ENCODE peak calls at places on chromosomes 2 and 18, in seven cellular contexts. One of them, this sample, is unnamed.

GRCh38 chr18:57446322-57446721 is 11.1 kb downstream of the ONECUT2 start:
- DNase-seq in HFF-Myc: no peak
- DNase-seq in NCI-H2029: no peak
- DNase-seq in AG04450: no peak
- DNase-seq in OCI-LY7: peak; percentile 27
- DNase-seq in T-helper 2 cell: no peak
- DNase-seq in body of pancreas: no peak
- DNase-seq in this sample: no peak

GRCh38 chr2:188068093-188068492 is 223.6 kb upstream of the GULP1 start:
- DNase-seq in T-helper 2 cell: no peak
- DNase-seq in OCI-LY7: no peak
- DNase-seq in body of pancreas: no peak
- DNase-seq in HFF-Myc: no peak
- DNase-seq in AG04450: no peak
- DNase-seq in NCI-H2029: no peak
- DNase-seq in this sample: no peak

GRCh38 chr2:656676-657075 is 20.5 kb downstream of the TMEM18 start:
- DNase-seq in body of pancreas: no peak
- DNase-seq in OCI-LY7: no peak
- DNase-seq in AG04450: no peak
- DNase-seq in T-helper 2 cell: no peak
- DNase-seq in HFF-Myc: no peak
- DNase-seq in NCI-H2029: no peak
- DNase-seq in this sample: no peak

GRCh38 chr2:157420771-157421323 is 23.0 kb downstream of the CYTIP start:
- DNase-seq in HFF-Myc: no peak
- DNase-seq in body of pancreas: no peak
- DNase-seq in OCI-LY7: no peak
- DNase-seq in AG04450: no peak
- DNase-seq in NCI-H2029: no peak
- DNase-seq in T-helper 2 cell: no peak
- DNase-seq in this sample: no peak

GRCh38 chr18:26649193-26649543 is 100.8 kb upstream of the KCTD1 start:
- DNase-seq in AG04450: no peak
- DNase-seq in HFF-Myc: no peak
- DNase-seq in body of pancreas: no peak
- DNase-seq in T-helper 2 cell: no peak
- DNase-seq in OCI-LY7: no peak
- DNase-seq in NCI-H2029: peak; percentile 14
- DNase-seq in this sample: no peak

GRCh38 chr18:74652392-74652988 is 54.8 kb downstream of the ZNF407 start:
- DNase-seq in HFF-Myc: no peak
- DNase-seq in NCI-H2029: no peak
- DNase-seq in body of pancreas: no peak
- DNase-seq in AG04450: peak; percentile 32
- DNase-seq in OCI-LY7: peak; percentile 43
- DNase-seq in T-helper 2 cell: no peak
- DNase-seq in this sample: no peak

GRCh38 chr2:3291113-3291512 is 86.5 kb downstream of the EIPR1 start:
- DNase-seq in AG04450: no peak
- DNase-seq in body of pancreas: peak; percentile 1
- DNase-seq in T-helper 2 cell: no peak
- DNase-seq in OCI-LY7: no peak
- DNase-seq in NCI-H2029: no peak
- DNase-seq in HFF-Myc: no peak
- DNase-seq in this sample: no peak

GRCh38 chr2:19835818-19836281 is 65.9 kb downstream of the TTC32 start:
- DNase-seq in body of pancreas: no peak
- DNase-seq in HFF-Myc: no peak
- DNase-seq in OCI-LY7: no peak
- DNase-seq in T-helper 2 cell: no peak
- DNase-seq in NCI-H2029: peak; percentile 68
- DNase-seq in AG04450: no peak
- DNase-seq in this sample: no peak

GRCh38 chr18:73283032-73283431 is 415.2 kb upstream of the NETO1 start:
- DNase-seq in NCI-H2029: no peak
- DNase-seq in T-helper 2 cell: no peak
- DNase-seq in HFF-Myc: peak; percentile 20
- DNase-seq in OCI-LY7: no peak
- DNase-seq in body of pancreas: no peak
- DNase-seq in AG04450: no peak
- DNase-seq in this sample: no peak

GRCh38 chr2:86066915-86067314 is 38.8 kb downstream of the POLR1A start:
- DNase-seq in HFF-Myc: no peak
- DNase-seq in OCI-LY7: no peak
- DNase-seq in AG04450: no peak
- DNase-seq in T-helper 2 cell: no peak
- DNase-seq in NCI-H2029: no peak
- DNase-seq in body of pancreas: no peak
- DNase-seq in this sample: no peak

GRCh38 chr2:66447676-66448075 is 12.8 kb downstream of the MEIS1 start:
- DNase-seq in T-helper 2 cell: no peak
- DNase-seq in NCI-H2029: no peak
- DNase-seq in HFF-Myc: no peak
- DNase-seq in OCI-LY7: no peak
- DNase-seq in AG04450: no peak
- DNase-seq in body of pancreas: no peak
- DNase-seq in this sample: no peak

GRCh38 chr18:49875155-49875554 is 61.8 kb upstream of the ACAA2 start:
- DNase-seq in OCI-LY7: no peak
- DNase-seq in NCI-H2029: no peak
- DNase-seq in AG04450: no peak
- DNase-seq in body of pancreas: no peak
- DNase-seq in HFF-Myc: no peak
- DNase-seq in T-helper 2 cell: no peak
- DNase-seq in this sample: no peak

GRCh38 chr2:237671466-237672173 is 44.2 kb downstream of the LRRFIP1 start:
- DNase-seq in body of pancreas: no peak
- DNase-seq in T-helper 2 cell: no peak
- DNase-seq in HFF-Myc: no peak
- DNase-seq in NCI-H2029: no peak
- DNase-seq in OCI-LY7: no peak
- DNase-seq in AG04450: no peak
- DNase-seq in this sample: no peak

GRCh38 chr2:178807227-178808008 is at the start of gene TTN:
- DNase-seq in OCI-LY7: no peak
- DNase-seq in NCI-H2029: no peak
- DNase-seq in AG04450: no peak
- DNase-seq in HFF-Myc: no peak
- DNase-seq in body of pancreas: no peak
- DNase-seq in T-helper 2 cell: no peak
- DNase-seq in this sample: no peak

GRCh38 chr2:106561803-106562202 is 74.6 kb downstream of the CD8B2 start:
- DNase-seq in NCI-H2029: no peak
- DNase-seq in T-helper 2 cell: no peak
- DNase-seq in AG04450: no peak
- DNase-seq in HFF-Myc: no peak
- DNase-seq in body of pancreas: no peak
- DNase-seq in OCI-LY7: no peak
- DNase-seq in this sample: no peak

This sample was measured in smooth muscle cell of the brain vasculature.